ENCODE peak calls at places on chromosome 1, in four cellular contexts. J is MM.1S, B is H9, E is fibroblast of lung. U is an unnamed sample.

GRCh38 chr1:202565890-202566289 is 144.4 kb downstream of the SYT2 start:
- DNase-seq in B (no peak), E (no peak), J (peak; percentile 90), U (no peak)

GRCh38 chr1:46412853-46413595 is 18.9 kb downstream of the FAAH start:
- DNase-seq in E (no peak), B (no peak), J (no peak), U (no peak)

GRCh38 chr1:106924360-106924759 is 132.1 kb upstream of the PRMT6 start:
- DNase-seq in E (peak; percentile 22), J (no peak), B (peak; percentile 54), U (no peak)

GRCh38 chr1:109912214-109912861 is 1.7 kb downstream of the CSF1 start:
- DNase-seq in J (no peak), B (no peak), E (no peak), U (no peak)

GRCh38 chr1:214676747-214677146 is 73.8 kb downstream of the CENPF start:
- DNase-seq in J (no peak), E (no peak), B (no peak), U (no peak)

GRCh38 chr1:6353948-6354658 is 39.5 kb downstream of the ACOT7 start:
- DNase-seq in B (no peak), J (no peak), E (peak; percentile 26), U (no peak)

GRCh38 chr1:16618719-16619118 is 5.4 kb upstream of the NBPF1 start:
- DNase-seq in B (peak; percentile 94), J (no peak), E (no peak), U (no peak)

GRCh38 chr1:247330548-247331171 is 1.0 kb downstream of the ZNF496 start:
- DNase-seq in B (no peak), E (no peak), J (no peak), U (no peak)

GRCh38 chr1:151130837-151131586 is 15.4 kb downstream of the SEMA6C start:
- DNase-seq in E (peak; percentile 88), B (peak; percentile 97), J (no peak), U (no peak)

GRCh38 chr1:228212966-228213844 is 5.4 kb downstream of the OBSCN start:
- DNase-seq in B (peak; percentile 96), E (peak; percentile 71), J (peak; percentile 91), U (peak; percentile 93)

GRCh38 chr1:198253668-198254067 is 96.9 kb downstream of the NEK7 start:
- DNase-seq in E (peak; percentile 44), B (no peak), J (peak; percentile 42), U (peak; percentile 80)

GRCh38 chr1:10341062-10341600 is 57.7 kb upstream of the PGD start:
- DNase-seq in B (no peak), E (no peak), J (no peak), U (no peak)

GRCh38 chr1:231423648-231424047 is 1.6 kb upstream of the EGLN1 start:
- DNase-seq in E (no peak), B (no peak), J (no peak), U (no peak)

GRCh38 chr1:192817202-192817601 is 8.4 kb downstream of the RGS2 start:
- DNase-seq in E (no peak), J (peak; percentile 58), B (no peak), U (no peak)

GRCh38 chr1:12314328-12314903 is 84.6 kb downstream of the VPS13D start:
- DNase-seq in B (no peak), J (peak; percentile 18), E (peak; percentile 65), U (peak; percentile 58)

GRCh38 chr1:97209381-97209780 is 487.8 kb downstream of the PTBP2 start:
- DNase-seq in J (no peak), E (no peak), B (no peak), U (no peak)

GRCh38 chr1:16178596-16179497 is 23.0 kb upstream of the EPHA2 start:
- DNase-seq in B (no peak), J (no peak), E (no peak), U (no peak)

GRCh38 chr1:159071970-159072582 is 4.5 kb downstream of the AIM2 start:
- DNase-seq in B (no peak), E (peak; percentile 85), J (peak; percentile 72), U (peak; percentile 81)

GRCh38 chr1:53448241-53448841 is 10.9 kb upstream of the DMRTB1 start:
- DNase-seq in E (no peak), J (no peak), B (peak; percentile 69), U (no peak)

GRCh38 chr1:200474633-200475032 is 64.8 kb upstream of the ZNF281 start:
- DNase-seq in B (no peak), J (no peak), E (no peak), U (no peak)

GRCh38 chr1:67759692-67760029 is 73.6 kb downstream of the GNG12 start:
- DNase-seq in E (no peak), B (no peak), J (no peak), U (no peak)

GRCh38 chr1:161038523-161039153 is at the start of gene TSTD1:
- DNase-seq in E (no peak), J (peak; percentile 92), B (peak; percentile 87), U (peak; percentile 51)

GRCh38 chr1:164726235-164726634 is 167.3 kb downstream of the PBX1 start:
- DNase-seq in B (no peak), E (peak; percentile 94), J (no peak), U (no peak)

GRCh38 chr1:231817813-231818212 is 191.2 kb downstream of the DISC1 start:
- DNase-seq in B (no peak), J (no peak), E (peak; percentile 11), U (no peak)

GRCh38 chr1:221435510-221435909 is 306.4 kb downstream of the DUSP10 start:
- DNase-seq in B (no peak), E (peak; percentile 94), J (peak; percentile 77), U (peak; percentile 77)

GRCh38 chr1:22218618-22219250 is 75.8 kb upstream of the WNT4 start:
- DNase-seq in J (no peak), E (no peak), B (no peak), U (peak; percentile 43)

GRCh38 chr1:10451286-10451685 is 1.5 kb downstream of the CORT start:
- DNase-seq in J (no peak), E (peak; percentile 27), B (no peak), U (no peak)

GRCh38 chr1:211259596-211260126 is 495 bp downstream of the RCOR3 start:
- DNase-seq in B (no peak), J (peak; percentile 63), E (peak; percentile 69), U (peak; percentile 86)

DNA sequence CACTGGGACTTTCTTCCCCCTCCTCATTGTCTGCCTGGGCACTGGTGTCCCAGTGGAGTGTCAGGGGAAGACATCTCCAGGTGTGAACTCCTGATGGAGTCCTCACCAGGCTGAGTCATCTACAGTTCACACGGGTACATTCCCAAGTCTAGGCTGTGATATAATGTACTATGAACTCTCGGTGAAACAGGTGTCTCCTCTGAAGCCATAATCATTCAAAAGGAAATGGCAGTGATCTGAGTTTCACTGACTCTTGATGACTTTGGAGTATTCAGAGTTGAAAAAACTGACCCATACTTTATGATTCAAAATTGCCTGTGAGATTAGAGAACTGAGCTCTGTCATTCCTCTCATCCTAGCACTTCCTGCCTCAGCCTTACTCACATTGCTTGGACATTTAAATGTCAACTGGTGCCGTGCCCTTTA is 9.1 kb downstream of the LAMC2 start:
- DNase-seq in B (no peak), E (no peak), J (peak; percentile 81), U (no peak)
- H2AFZ ChIP-seq in B (no peak overlapping the region), E (no peak overlapping the region), J (no peak overlapping the region), U (no peak overlapping the region)

GRCh38 chr1:75425001-75425400 is 185.9 kb downstream of the SLC44A5 start:
- DNase-seq in E (no peak), J (no peak), B (no peak), U (no peak)

GRCh38 chr1:75423136-75423535 is 187.8 kb downstream of the SLC44A5 start:
- DNase-seq in J (no peak), E (no peak), B (no peak), U (no peak)

GRCh38 chr1:75426688-75427087 is 184.2 kb downstream of the SLC44A5 start:
- DNase-seq in B (no peak), E (no peak), J (no peak), U (no peak)

GRCh38 chr1:75423616-75424015 is 187.3 kb downstream of the SLC44A5 start:
- DNase-seq in J (no peak), E (no peak), B (no peak), U (no peak)
- H3K4me1 ChIP-seq in J (no peaks in the 10 kb centered on the region), E (no peaks in the 10 kb centered on the region), B (no peaks in the 10 kb centered on the region), U (no peaks in the 10 kb centered on the region)

GRCh38 chr1:9059944-9060744 is 9.3 kb downstream of the SLC2A5 start:
- DNase-seq in J (no peak), B (no peak), E (no peak), U (no peak)

GRCh38 chr1:9062846-9063245 is 6.6 kb downstream of the SLC2A5 start:
- DNase-seq in B (no peak), E (no peak), J (no peak), U (peak; percentile 82)

GRCh38 chr1:9061252-9061948 is 8.0 kb downstream of the SLC2A5 start:
- DNase-seq in J (no peak), E (no peak), B (no peak), U (peak; percentile 37)

GRCh38 chr1:9065213-9065751 is 4.2 kb downstream of the SLC2A5 start:
- DNase-seq in B (no peak), J (no peak), E (peak; percentile 47), U (no peak)

GRCh38 chr1:9061949-9062555 is 7.4 kb downstream of the SLC2A5 start:
- DNase-seq in B (no peak), E (peak; percentile 33), J (no peak), U (no peak)
- H2AFZ ChIP-seq in B (no peak overlapping the region), E (no peak overlapping the region), J (no peak overlapping the region), U (no peak overlapping the region)

GRCh38 chr1:51732701-51733425 is 116.0 kb downstream of the OSBPL9 start:
- DNase-seq in J (no peak), E (no peak), B (no peak), U (no peak)
- H3K4me1 ChIP-seq in J (peaks cover 34% of the 10 kb centered on the region), E (peaks cover 2% of the 10 kb centered on the region), B (peaks cover 4% of the 10 kb centered on the region), U (peaks cover 48% of the 10 kb centered on the region)

DNA sequence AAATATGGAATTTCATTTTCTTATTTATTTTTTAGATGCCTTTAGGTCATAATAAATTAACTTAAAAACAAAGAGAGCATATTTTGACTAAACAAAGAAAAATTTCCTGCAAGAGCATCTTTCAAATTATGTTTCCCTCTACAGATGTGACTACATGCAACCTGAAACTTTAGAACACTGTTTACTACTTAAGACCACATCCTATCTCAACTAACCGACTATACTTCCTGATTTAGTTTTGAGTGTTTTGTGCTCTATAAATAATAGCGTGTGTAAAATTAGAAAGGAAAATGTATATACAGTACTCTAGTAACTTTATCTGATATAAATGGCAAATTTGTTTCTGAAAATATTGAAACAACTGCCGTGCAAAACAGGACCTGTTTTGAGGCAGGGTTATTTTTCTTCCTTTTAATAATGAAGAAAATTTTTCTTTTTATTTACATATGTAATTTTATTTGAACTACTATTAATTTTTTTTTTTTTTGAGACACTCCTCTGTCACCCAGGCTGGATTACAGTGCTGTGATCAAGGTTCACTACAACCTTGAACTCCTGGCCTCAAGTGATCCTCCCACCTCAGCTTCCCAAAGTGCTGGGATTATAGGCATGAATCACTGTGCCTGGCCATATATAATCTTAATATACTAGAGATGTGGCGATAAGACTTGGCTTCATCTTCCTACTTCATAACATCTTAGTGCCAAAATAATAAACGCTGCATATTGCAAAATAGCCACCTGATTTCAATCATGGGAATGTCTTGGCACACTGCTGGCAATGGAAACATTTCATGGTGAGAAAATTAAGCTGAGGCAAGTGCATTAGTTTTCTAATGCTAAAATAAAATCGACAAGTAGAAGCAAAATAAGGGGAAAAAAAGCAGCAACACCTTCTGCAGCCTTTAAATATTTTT is 12.3 kb downstream of the ZRANB2 start:
- DNase-seq in B (no peak), E (no peak), J (peak; percentile 65), U (no peak)
- H2AFZ ChIP-seq in B (no peak overlapping the region), E (no peak overlapping the region), J (no peak overlapping the region), U (no peak overlapping the region)

GRCh38 chr1:235907897-235908240 is 41.2 kb upstream of the LYST start:
- DNase-seq in E (no peak), J (no peak), B (no peak), U (no peak)
- H3K4me1 ChIP-seq in E (peaks cover 23% of the 10 kb centered on the region), J (no peaks in the 10 kb centered on the region), B (no peaks in the 10 kb centered on the region), U (no peaks in the 10 kb centered on the region)